ENCODE peak calls at places on chromosomes 16 and 17, in four cellular contexts. D, E, F and T are unnamed samples.

GRCh38 chr17:63843387-63844292 is 1.2 kb upstream of the SMARCD2 start:
- DNase-seq in D (peak; percentile 58), E (peak; percentile 85), F (peak; percentile 96), T (peak; percentile 86)

GRCh38 chr17:13920413-13920812 is 148.9 kb upstream of the COX10 start:
- DNase-seq in D (no peak), E (no peak), F (no peak), T (no peak)

GRCh38 chr16:84836234-84836647 is 16.5 kb downstream of the CRISPLD2 start:
- DNase-seq in D (peak; percentile 98), E (peak; percentile 100), F (peak; percentile 100), T (peak; percentile 100)

GRCh38 chr17:76946772-76947135 is 78.5 kb downstream of the MGAT5B start:
- DNase-seq in D (no peak), E (no peak), F (no peak), T (no peak)

GRCh38 chr17:410674-411401 is 58.2 kb upstream of the RPH3AL start:
- DNase-seq in D (peak; percentile 27), E (peak; percentile 57), F (peak; percentile 9), T (peak; percentile 11)

GRCh38 chr17:43888548-43888947 is 18.8 kb downstream of the MPP2 start:
- DNase-seq in D (no peak), E (no peak), F (no peak), T (no peak)

GRCh38 chr17:51245535-51245934 is 14.3 kb downstream of the MBTD1 start:
- DNase-seq in D (no peak), E (no peak), F (no peak), T (no peak)

GRCh38 chr16:69179255-69180010 is 7.5 kb upstream of the SNTB2 start:
- DNase-seq in D (peak; percentile 87), E (peak; percentile 89), F (peak; percentile 94), T (peak; percentile 86)

GRCh38 chr16:46650224-46650623 is 29.0 kb upstream of the SHCBP1 start:
- DNase-seq in D (peak; percentile 28), E (peak; percentile 46), F (peak; percentile 52), T (peak; percentile 97)

GRCh38 chr17:48250949-48251348 is 143.4 kb downstream of the SNX11 start:
- DNase-seq in D (no peak), E (no peak), F (no peak), T (no peak)

GRCh38 chr16:19851476-19851875 is 33.2 kb downstream of the GPRC5B start:
- DNase-seq in D (no peak), E (no peak), F (no peak), T (no peak)

GRCh38 chr17:74042744-74043486 is 160.6 kb upstream of the RPL38 start:
- DNase-seq in D (peak; percentile 15), E (peak; percentile 99), F (peak; percentile 60), T (peak; percentile 4)

GRCh38 chr17:65537343-65537844 is 24.1 kb downstream of the AXIN2 start:
- DNase-seq in D (no peak), E (no peak), F (no peak), T (no peak)

GRCh38 chr16:14501331-14502255 is 128.5 kb downstream of the PARN start:
- DNase-seq in D (peak; percentile 94), E (peak; percentile 96), F (peak; percentile 98), T (peak; percentile 95)
- H3K4me3 ChIP-seq in D (no peak overlapping the region), E (peak overlapping the region; percentile 22), F (no peak overlapping the region), T (no peak overlapping the region)

DNA sequence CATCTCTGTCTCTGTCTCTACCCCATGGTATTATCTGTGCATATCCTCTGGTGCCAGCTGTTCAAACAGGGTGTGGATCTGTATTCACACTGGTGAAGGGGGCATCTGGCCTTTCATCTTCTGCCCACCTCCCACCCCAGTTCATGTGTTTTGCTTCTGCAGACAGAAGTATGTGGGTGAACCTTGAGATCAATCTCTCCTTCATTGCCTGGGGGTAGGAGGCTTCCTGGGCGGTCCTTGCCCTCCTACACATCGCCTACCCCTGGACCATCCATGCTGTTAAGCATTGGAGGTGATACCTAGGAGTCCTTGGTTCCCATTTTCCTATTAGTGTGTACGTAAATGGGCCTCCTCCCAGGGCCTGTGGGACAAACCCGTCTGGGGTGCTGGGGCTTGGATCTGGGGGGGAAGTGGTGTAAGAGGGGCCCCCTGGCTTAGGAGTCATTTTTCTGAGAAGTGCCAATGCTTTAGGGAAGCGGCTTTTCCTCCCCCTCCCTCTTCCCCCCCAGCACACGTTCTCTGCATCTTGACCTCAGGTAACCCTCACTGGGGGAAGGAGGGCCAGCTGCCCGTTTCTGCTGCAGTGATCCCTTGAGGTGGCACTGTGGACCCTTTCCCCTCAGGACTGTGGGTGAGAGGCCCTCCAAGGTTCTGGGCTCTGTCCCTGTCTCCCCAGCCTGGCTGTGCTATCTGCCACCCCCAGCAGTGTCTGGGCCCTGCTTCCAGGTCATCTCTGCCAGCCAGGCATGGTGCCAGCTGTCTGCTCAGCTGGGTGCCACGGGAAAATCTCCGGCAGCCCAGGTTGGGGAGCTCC is 21.2 kb downstream of the RARA start:
- DNase-seq in D (peak; percentile 43), E (peak; percentile 45), F (no peak), T (no peak)
- H3K4me3 ChIP-seq in D (no peak overlapping the region), E (no peak overlapping the region), F (no peak overlapping the region), T (no peak overlapping the region)

GRCh38 chr16:71895679-71896385 is 501 bp downstream of the IST1 start:
- DNase-seq in D (no peak), E (peak; percentile 68), F (peak; percentile 54), T (peak; percentile 60)

GRCh38 chr16:71894229-71894920 is 956 bp upstream of the IST1 start:
- DNase-seq in D (peak; percentile 52), E (peak; percentile 74), F (peak; percentile 69), T (peak; percentile 81)

GRCh38 chr16:71894921-71895678 is at the start of gene IST1:
- DNase-seq in D (peak; percentile 98), E (peak; percentile 100), F (peak; percentile 100), T (peak; percentile 99)

GRCh38 chr16:71896688-71897368 is 1.5 kb downstream of the IST1 start:
- DNase-seq in D (no peak), E (peak; percentile 6), F (no peak), T (no peak)

GRCh38 chr16:71893888-71894228 is 1.5 kb upstream of the IST1 start:
- DNase-seq in D (no peak), E (no peak), F (no peak), T (no peak)
- H3K4me3 ChIP-seq in D (peak overlapping the region; percentile 67), E (peak overlapping the region; percentile 90), F (peak overlapping the region; percentile 85), T (peak overlapping the region; percentile 97)

GRCh38 chr17:3894188-3894587 is 1.3 kb upstream of the CAMKK1 start:
- DNase-seq in D (no peak), E (no peak), F (no peak), T (no peak)

GRCh38 chr17:3893003-3893719 is at the start of gene CAMKK1:
- DNase-seq in D (peak; percentile 86), E (peak; percentile 95), F (peak; percentile 87), T (peak; percentile 74)

GRCh38 chr17:3892095-3892998 is 506 bp downstream of the CAMKK1 start:
- DNase-seq in D (peak; percentile 89), E (peak; percentile 86), F (peak; percentile 67), T (peak; percentile 67)

GRCh38 chr17:3894927-3895343 is 2.1 kb upstream of the CAMKK1 start:
- DNase-seq in D (peak; percentile 47), E (peak; percentile 32), F (peak; percentile 37), T (no peak)

GRCh38 chr17:3893720-3894116 is 865 bp upstream of the CAMKK1 start:
- DNase-seq in D (no peak), E (no peak), F (no peak), T (no peak)
- H3K4me3 ChIP-seq in D (peak overlapping the region; percentile 70), E (peak overlapping the region; percentile 66), F (no peak overlapping the region), T (no peak overlapping the region)

GRCh38 chr16:86120201-86120981 is 221.4 kb downstream of the IRF8 start:
- DNase-seq in D (no peak), E (peak; percentile 29), F (no peak), T (no peak)

GRCh38 chr16:86120982-86121242 is 221.9 kb downstream of the IRF8 start:
- DNase-seq in D (no peak), E (no peak), F (no peak), T (no peak)

GRCh38 chr16:86118467-86119307 is 219.7 kb downstream of the IRF8 start:
- DNase-seq in D (no peak), E (peak; percentile 47), F (no peak), T (no peak)

GRCh38 chr16:86122681-86123342 is 223.8 kb downstream of the IRF8 start:
- DNase-seq in D (no peak), E (no peak), F (no peak), T (no peak)

DNA sequence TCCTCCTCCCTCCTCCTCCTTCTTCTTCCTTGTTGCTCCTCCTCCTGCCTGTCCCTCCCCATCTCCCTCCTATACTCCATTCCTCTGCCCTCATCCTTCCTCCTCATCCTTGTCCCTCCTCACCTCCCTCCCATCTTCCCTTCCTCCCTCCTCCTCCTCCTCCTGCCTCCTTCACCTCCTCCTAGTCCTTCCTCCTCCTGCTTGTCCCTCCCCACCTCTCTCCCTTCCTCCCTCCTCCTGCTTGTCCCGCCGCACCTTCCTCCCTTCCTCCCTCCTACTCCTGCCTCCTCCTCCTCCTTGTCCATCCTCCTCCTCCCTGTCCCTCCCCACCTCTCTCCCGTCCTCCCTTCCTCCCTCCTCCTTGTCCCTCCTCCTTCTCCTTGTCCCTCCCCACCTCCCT is 222.6 kb downstream of the IRF8 start:
- DNase-seq in D (no peak), E (no peak), F (no peak), T (no peak)
- H3K4me3 ChIP-seq in D (no peak overlapping the region), E (no peak overlapping the region), F (no peak overlapping the region), T (no peak overlapping the region)

DNA sequence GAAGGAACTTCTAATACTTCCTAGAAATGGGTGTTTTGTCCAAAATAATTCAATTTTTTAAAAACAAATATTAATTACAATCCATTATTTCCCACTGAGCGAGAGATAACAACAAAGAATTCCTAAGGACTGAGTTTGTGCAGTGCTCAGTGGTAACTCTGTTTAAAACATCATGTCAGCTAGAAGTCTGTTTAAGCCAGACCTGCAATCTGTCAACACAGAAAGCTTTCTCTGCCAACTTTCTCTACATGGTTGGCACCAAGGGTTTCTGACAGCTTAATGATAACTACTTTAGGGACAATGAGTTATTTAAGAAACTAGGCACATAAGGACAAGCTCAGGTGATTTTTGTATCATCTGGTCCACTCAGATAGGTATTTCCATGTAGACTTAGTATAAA is 81.8 kb downstream of the WDR59 start:
- DNase-seq in D (no peak), E (no peak), F (no peak), T (no peak)
- H3K4me3 ChIP-seq in D (no peak overlapping the region), E (no peak overlapping the region), F (no peak overlapping the region), T (no peak overlapping the region)